ENCODE peak calls at places on chromosome 18, in ten cellular contexts. One of them, this sample, is unnamed.

GRCh38 chr18:78698914-78699313 is 280.7 kb upstream of the SALL3 start:
- DNase-seq in HCT116: no peak
- DNase-seq in NB4: no peak
- DNase-seq in stomach: no peak
- DNase-seq in ovary: no peak
- DNase-seq in H1: no peak
- DNase-seq in Peyer's patch: no peak
- DNase-seq in uterus: no peak
- DNase-seq in sigmoid colon: peak
- DNase-seq in A549: no peak
- DNase-seq in this sample: no peak

GRCh38 chr18:78622251-78622953 is 357.2 kb upstream of the SALL3 start:
- DNase-seq in A549: no peak
- DNase-seq in ovary: no peak
- DNase-seq in Peyer's patch: peak
- DNase-seq in HCT116: no peak
- DNase-seq in NB4: no peak
- DNase-seq in H1: no peak
- DNase-seq in sigmoid colon: peak
- DNase-seq in stomach: no peak
- DNase-seq in uterus: no peak
- DNase-seq in this sample: no peak

GRCh38 chr18:58375051-58375450 is 253.8 kb downstream of the ALPK2 start:
- DNase-seq in stomach: no peak
- DNase-seq in A549: no peak
- DNase-seq in sigmoid colon: no peak
- DNase-seq in NB4: no peak
- DNase-seq in H1: no peak
- DNase-seq in HCT116: no peak
- DNase-seq in uterus: no peak
- DNase-seq in ovary: no peak
- DNase-seq in Peyer's patch: no peak
- DNase-seq in this sample: no peak

GRCh38 chr18:46591821-46592391 is 65.1 kb downstream of the LOXHD1 start:
- DNase-seq in HCT116: no peak
- DNase-seq in Peyer's patch: no peak
- DNase-seq in A549: no peak
- DNase-seq in sigmoid colon: no peak
- DNase-seq in ovary: no peak
- DNase-seq in stomach: no peak
- DNase-seq in NB4: no peak
- DNase-seq in H1: no peak
- DNase-seq in uterus: no peak
- DNase-seq in this sample: no peak

GRCh38 chr18:32899819-32900218 is 127.0 kb upstream of the KLHL14 start:
- DNase-seq in ovary: no peak
- DNase-seq in HCT116: no peak
- DNase-seq in A549: no peak
- DNase-seq in Peyer's patch: no peak
- DNase-seq in uterus: no peak
- DNase-seq in H1: no peak
- DNase-seq in stomach: no peak
- DNase-seq in sigmoid colon: no peak
- DNase-seq in NB4: peak
- DNase-seq in this sample: no peak

GRCh38 chr18:46761054-46761769 is 4.4 kb upstream of the ST8SIA5 start:
- DNase-seq in HCT116: no peak
- DNase-seq in stomach: no peak
- DNase-seq in A549: no peak
- DNase-seq in NB4: no peak
- DNase-seq in Peyer's patch: no peak
- DNase-seq in uterus: no peak
- DNase-seq in sigmoid colon: no peak
- DNase-seq in H1: no peak
- DNase-seq in ovary: no peak
- DNase-seq in this sample: no peak

GRCh38 chr18:34802938-34803337 is 92.8 kb downstream of the DTNA start:
- DNase-seq in uterus: no peak
- DNase-seq in A549: no peak
- DNase-seq in Peyer's patch: no peak
- DNase-seq in HCT116: no peak
- DNase-seq in sigmoid colon: no peak
- DNase-seq in NB4: no peak
- DNase-seq in stomach: no peak
- DNase-seq in ovary: no peak
- DNase-seq in H1: no peak
- DNase-seq in this sample: no peak

GRCh38 chr18:9290171-9290570 is 44.4 kb upstream of the TWSG1 start:
- DNase-seq in stomach: no peak
- DNase-seq in ovary: no peak
- DNase-seq in A549: no peak
- DNase-seq in HCT116: no peak
- DNase-seq in NB4: no peak
- DNase-seq in uterus: no peak
- DNase-seq in H1: no peak
- DNase-seq in sigmoid colon: no peak
- DNase-seq in Peyer's patch: no peak
- DNase-seq in this sample: no peak

GRCh38 chr18:3607309-3608098 is 157.5 kb downstream of the TGIF1 start:
- DNase-seq in A549: no peak
- DNase-seq in H1: no peak
- DNase-seq in sigmoid colon: peak
- DNase-seq in stomach: no peak
- DNase-seq in HCT116: no peak
- DNase-seq in Peyer's patch: no peak
- DNase-seq in NB4: no peak
- DNase-seq in ovary: no peak
- DNase-seq in uterus: no peak
- DNase-seq in this sample: no peak

GRCh38 chr18:3603460-3604259 is 153.7 kb downstream of the TGIF1 start:
- DNase-seq in sigmoid colon: peak
- DNase-seq in ovary: peak
- DNase-seq in uterus: no peak
- DNase-seq in NB4: peak
- DNase-seq in HCT116: peak
- DNase-seq in A549: peak
- DNase-seq in H1: peak
- DNase-seq in stomach: peak
- DNase-seq in Peyer's patch: peak
- DNase-seq in this sample: no peak

GRCh38 chr18:3604626-3605408 is 154.8 kb downstream of the TGIF1 start:
- DNase-seq in ovary: peak
- DNase-seq in stomach: no peak
- DNase-seq in A549: peak
- DNase-seq in H1: no peak
- DNase-seq in NB4: peak
- DNase-seq in HCT116: no peak
- DNase-seq in sigmoid colon: peak
- DNase-seq in Peyer's patch: no peak
- DNase-seq in uterus: no peak
- DNase-seq in this sample: no peak

GRCh38 chr18:3604260-3604625 is 154.3 kb downstream of the TGIF1 start:
- DNase-seq in NB4: no peak
- DNase-seq in ovary: no peak
- DNase-seq in uterus: no peak
- DNase-seq in sigmoid colon: no peak
- DNase-seq in Peyer's patch: no peak
- DNase-seq in stomach: no peak
- DNase-seq in HCT116: no peak
- DNase-seq in H1: no peak
- DNase-seq in A549: no peak
- DNase-seq in this sample: no peak

DNA sequence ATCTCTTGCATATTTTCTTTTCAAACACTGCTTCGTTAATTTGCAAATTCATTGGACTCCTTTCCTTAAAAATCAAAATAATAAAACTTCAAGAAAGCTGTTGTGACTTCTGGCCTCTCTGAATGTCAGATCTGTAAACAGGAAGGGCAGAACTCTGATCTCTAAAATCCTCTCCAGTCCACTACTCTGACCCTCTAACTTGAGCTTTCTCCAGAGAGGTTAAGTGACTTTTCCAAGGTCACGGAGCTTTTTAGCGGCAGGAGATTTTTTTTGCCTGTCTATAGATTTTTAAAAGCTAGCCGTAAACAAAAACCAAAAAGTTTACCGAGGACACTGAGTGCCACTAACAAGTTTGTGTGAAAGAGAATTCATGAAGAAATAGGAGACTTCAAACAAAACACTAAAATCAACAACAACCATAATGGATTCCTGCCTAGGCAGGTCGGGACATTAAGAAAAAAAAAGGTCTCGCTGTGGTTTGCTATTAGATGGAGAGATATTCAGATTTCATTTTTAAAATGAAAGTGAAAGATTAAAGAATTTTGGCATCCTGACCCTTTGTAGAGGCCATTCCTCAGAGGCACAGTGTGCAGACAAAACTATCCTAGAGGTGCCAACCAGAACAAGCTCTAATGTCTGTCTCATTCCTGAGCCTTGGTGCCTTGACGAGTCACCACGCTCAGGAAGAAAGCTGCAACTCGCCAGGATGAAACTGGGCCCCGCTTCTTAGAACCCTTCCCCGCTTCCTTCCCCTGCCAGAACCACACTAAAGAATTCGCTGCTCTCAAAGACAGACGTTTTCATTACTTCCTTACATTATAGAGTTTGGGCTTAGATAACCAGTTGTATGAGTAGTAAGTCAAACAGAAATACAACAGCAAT is 155.8 kb downstream of the TGIF1 start:
- DNase-seq in NB4: peak
- DNase-seq in H1: no peak
- DNase-seq in uterus: no peak
- DNase-seq in Peyer's patch: no peak
- DNase-seq in A549: no peak
- DNase-seq in sigmoid colon: peak
- DNase-seq in HCT116: no peak
- DNase-seq in stomach: no peak
- DNase-seq in ovary: no peak
- DNase-seq in this sample: no peak
- TF ChIP-seq POLR2A in NB4: no peak
- TF ChIP-seq POLR2A in H1: peak
- TF ChIP-seq POLR2A in uterus: no peak
- TF ChIP-seq POLR2A in Peyer's patch: no peak
- TF ChIP-seq POLR2A in A549: no peak
- TF ChIP-seq POLR2A in sigmoid colon: no peak
- TF ChIP-seq POLR2A in HCT116: no peak
- TF ChIP-seq POLR2A in stomach: no peak
- TF ChIP-seq POLR2A in ovary: no peak
- TF ChIP-seq POLR2A in this sample: no peak

GRCh38 chr18:3235846-3236245 is 11.8 kb upstream of the MYL12A start:
- DNase-seq in ovary: no peak
- DNase-seq in HCT116: no peak
- DNase-seq in H1: no peak
- DNase-seq in uterus: no peak
- DNase-seq in A549: no peak
- DNase-seq in NB4: no peak
- DNase-seq in sigmoid colon: no peak
- DNase-seq in stomach: no peak
- DNase-seq in Peyer's patch: no peak
- DNase-seq in this sample: no peak

GRCh38 chr18:3234457-3234856 is 13.1 kb upstream of the MYL12A start:
- DNase-seq in Peyer's patch: no peak
- DNase-seq in stomach: no peak
- DNase-seq in sigmoid colon: no peak
- DNase-seq in NB4: no peak
- DNase-seq in HCT116: no peak
- DNase-seq in A549: no peak
- DNase-seq in ovary: no peak
- DNase-seq in uterus: no peak
- DNase-seq in H1: no peak
- DNase-seq in this sample: no peak

GRCh38 chr18:3236470-3236869 is 11.1 kb upstream of the MYL12A start:
- DNase-seq in stomach: no peak
- DNase-seq in sigmoid colon: no peak
- DNase-seq in ovary: no peak
- DNase-seq in Peyer's patch: no peak
- DNase-seq in A549: no peak
- DNase-seq in NB4: no peak
- DNase-seq in H1: no peak
- DNase-seq in uterus: no peak
- DNase-seq in HCT116: no peak
- DNase-seq in this sample: no peak

GRCh38 chr18:3233433-3234168 is 13.8 kb upstream of the MYOM1 start:
- DNase-seq in HCT116: no peak
- DNase-seq in A549: no peak
- DNase-seq in sigmoid colon: no peak
- DNase-seq in H1: no peak
- DNase-seq in ovary: no peak
- DNase-seq in NB4: no peak
- DNase-seq in Peyer's patch: no peak
- DNase-seq in uterus: no peak
- DNase-seq in stomach: no peak
- DNase-seq in this sample: no peak

GRCh38 chr18:3238742-3239141 is 8.9 kb upstream of the MYL12A start:
- DNase-seq in H1: no peak
- DNase-seq in sigmoid colon: no peak
- DNase-seq in stomach: no peak
- DNase-seq in NB4: no peak
- DNase-seq in Peyer's patch: no peak
- DNase-seq in ovary: no peak
- DNase-seq in uterus: no peak
- DNase-seq in HCT116: no peak
- DNase-seq in A549: no peak
- DNase-seq in this sample: no peak
- TF ChIP-seq CTCF in H1: no peak
- TF ChIP-seq CTCF in sigmoid colon: no peak
- TF ChIP-seq CTCF in stomach: no peak
- TF ChIP-seq CTCF in NB4: no peak
- TF ChIP-seq CTCF in Peyer's patch: no peak
- TF ChIP-seq CTCF in ovary: no peak
- TF ChIP-seq CTCF in uterus: no peak
- TF ChIP-seq CTCF in HCT116: no peak
- TF ChIP-seq CTCF in A549: no peak
- TF ChIP-seq CTCF in this sample: no peak

GRCh38 chr18:26549103-26549485 is 741 bp upstream of the KCTD1 start:
- DNase-seq in A549: peak
- DNase-seq in H1: no peak
- DNase-seq in sigmoid colon: peak
- DNase-seq in stomach: peak
- DNase-seq in uterus: no peak
- DNase-seq in NB4: peak
- DNase-seq in Peyer's patch: no peak
- DNase-seq in ovary: no peak
- DNase-seq in HCT116: no peak
- DNase-seq in this sample: peak

GRCh38 chr18:26546875-26547301 is 1.5 kb downstream of the KCTD1 start:
- DNase-seq in ovary: no peak
- DNase-seq in NB4: no peak
- DNase-seq in A549: no peak
- DNase-seq in HCT116: no peak
- DNase-seq in Peyer's patch: no peak
- DNase-seq in uterus: peak
- DNase-seq in H1: no peak
- DNase-seq in sigmoid colon: no peak
- DNase-seq in stomach: no peak
- DNase-seq in this sample: no peak

GRCh38 chr18:26549486-26550435 is 1.4 kb upstream of the KCTD1 start:
- DNase-seq in ovary: peak
- DNase-seq in Peyer's patch: peak
- DNase-seq in A549: peak
- DNase-seq in HCT116: peak
- DNase-seq in H1: no peak
- DNase-seq in NB4: peak
- DNase-seq in sigmoid colon: peak
- DNase-seq in uterus: peak
- DNase-seq in stomach: peak
- DNase-seq in this sample: peak

GRCh38 chr18:26547302-26548143 is 830 bp downstream of the KCTD1 start:
- DNase-seq in ovary: peak
- DNase-seq in Peyer's patch: peak
- DNase-seq in uterus: peak
- DNase-seq in A549: peak
- DNase-seq in sigmoid colon: peak
- DNase-seq in NB4: peak
- DNase-seq in stomach: peak
- DNase-seq in H1: no peak
- DNase-seq in HCT116: no peak
- DNase-seq in this sample: peak

DNA sequence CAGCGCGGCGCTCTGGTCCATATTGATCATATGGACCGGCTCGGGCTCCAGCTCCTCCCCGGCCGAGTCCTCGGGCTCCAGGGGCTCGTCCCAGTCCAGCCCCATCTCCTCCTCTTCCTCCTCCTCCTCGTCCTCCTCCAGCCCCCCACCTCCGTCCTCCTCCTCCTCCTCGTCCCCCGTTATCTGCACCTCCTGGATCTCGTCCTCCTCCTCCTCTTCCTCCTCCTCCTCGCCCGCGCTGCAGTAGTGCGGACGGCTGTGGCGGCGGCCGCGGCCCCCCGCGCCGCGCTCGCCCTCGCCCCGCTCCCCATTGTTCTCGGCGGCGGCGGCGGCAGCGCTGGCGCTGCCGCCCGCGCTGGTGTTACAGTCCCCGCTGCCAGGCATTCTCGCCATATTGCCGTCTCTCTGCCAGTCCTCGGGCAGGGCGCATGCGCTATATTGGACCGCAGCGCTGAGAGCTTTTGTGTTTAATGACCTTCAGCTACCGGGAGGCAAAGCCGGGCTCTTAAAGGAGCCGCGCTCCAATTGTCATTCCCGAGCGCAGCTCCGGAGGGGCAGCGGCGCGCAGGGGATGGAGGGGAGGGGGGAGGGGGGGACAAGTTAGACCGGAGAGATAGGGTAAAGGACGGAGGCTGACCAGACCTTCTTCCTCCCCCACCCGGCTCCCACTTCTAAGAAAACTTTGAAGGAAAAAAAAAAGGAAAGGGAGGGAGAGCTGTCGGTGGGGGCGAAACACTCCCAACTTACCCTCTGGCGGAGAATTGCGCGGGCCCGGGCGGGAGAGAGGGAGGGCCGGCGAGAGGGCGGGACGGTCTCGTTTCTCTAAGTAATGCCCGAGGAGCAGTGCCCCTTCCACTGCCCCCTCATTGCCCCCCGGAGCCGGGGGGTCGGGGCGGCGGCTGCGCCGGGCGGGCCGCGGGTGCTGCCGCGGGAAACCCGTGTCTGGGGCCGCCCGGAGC is at the start of gene KCTD1:
- DNase-seq in HCT116: peak
- DNase-seq in H1: no peak
- DNase-seq in NB4: peak
- DNase-seq in sigmoid colon: peak
- DNase-seq in Peyer's patch: peak
- DNase-seq in stomach: peak
- DNase-seq in uterus: peak
- DNase-seq in ovary: peak
- DNase-seq in A549: peak
- DNase-seq in this sample: peak
- TF ChIP-seq POLR2A in HCT116: no peak
- TF ChIP-seq POLR2A in H1: no peak
- TF ChIP-seq POLR2A in NB4: no peak
- TF ChIP-seq POLR2A in sigmoid colon: no peak
- TF ChIP-seq POLR2A in Peyer's patch: no peak
- TF ChIP-seq POLR2A in stomach: no peak
- TF ChIP-seq POLR2A in uterus: no peak
- TF ChIP-seq POLR2A in ovary: no peak
- TF ChIP-seq POLR2A in A549: peak
- TF ChIP-seq POLR2A in this sample: no peak

DNA sequence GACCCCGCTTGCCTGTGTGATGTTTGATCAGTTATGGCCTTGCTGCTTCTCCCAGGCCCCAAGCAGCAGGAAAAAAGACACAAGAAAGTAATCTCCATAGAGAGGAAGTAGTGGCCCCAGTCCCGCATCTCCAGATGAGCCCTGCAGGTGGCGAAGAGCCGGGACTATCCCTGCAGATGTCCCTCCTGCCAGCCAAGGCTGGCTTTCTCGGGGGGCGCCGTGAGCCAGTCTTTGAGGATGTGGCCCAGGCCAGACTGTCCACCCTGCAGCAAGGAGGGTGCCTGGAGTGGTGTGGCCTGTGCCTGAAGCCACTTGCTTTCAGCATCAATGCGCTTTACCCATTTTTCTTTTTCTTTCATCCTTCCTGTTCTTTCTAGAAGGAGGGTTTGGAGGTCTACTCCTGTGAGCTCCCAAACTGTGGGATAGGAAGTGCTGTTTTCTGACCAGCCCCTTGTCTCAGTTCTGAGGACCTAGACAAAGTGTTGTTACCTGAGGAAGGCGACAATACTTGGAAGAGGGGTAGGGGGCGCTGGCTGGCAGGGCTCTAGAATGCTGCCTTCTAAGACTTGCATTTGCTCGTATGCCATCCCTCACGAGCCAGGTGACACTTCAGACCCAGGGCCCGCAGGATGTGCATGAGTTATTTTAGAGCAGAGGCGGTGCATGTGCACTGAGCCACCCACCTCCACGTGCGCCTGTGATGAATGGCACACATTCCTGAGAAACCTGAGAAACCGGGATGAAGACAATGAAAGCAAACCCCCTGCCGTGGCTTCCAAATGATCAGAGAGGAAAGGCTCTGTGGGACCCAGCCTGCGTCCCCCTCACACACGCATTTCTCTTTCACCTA is 255.8 kb downstream of the FBXO15 start:
- DNase-seq in HCT116: no peak
- DNase-seq in Peyer's patch: no peak
- DNase-seq in stomach: no peak
- DNase-seq in H1: no peak
- DNase-seq in sigmoid colon: no peak
- DNase-seq in uterus: no peak
- DNase-seq in A549: no peak
- DNase-seq in NB4: peak
- DNase-seq in ovary: no peak
- DNase-seq in this sample: no peak
- TF ChIP-seq CTCF in HCT116: no peak
- TF ChIP-seq CTCF in Peyer's patch: no peak
- TF ChIP-seq CTCF in stomach: no peak
- TF ChIP-seq CTCF in H1: peak
- TF ChIP-seq CTCF in sigmoid colon: no peak
- TF ChIP-seq CTCF in uterus: no peak
- TF ChIP-seq CTCF in A549: no peak
- TF ChIP-seq CTCF in NB4: no peak
- TF ChIP-seq CTCF in ovary: no peak
- TF ChIP-seq CTCF in this sample: no peak

This sample was measured in tibial nerve.